ENCODE peak calls at places on chromosome 15, in six cellular contexts. One of them, this sample, is unnamed.

GRCh38 chr15:82306791-82307713 is 42.2 kb downstream of the GOLGA6L10 start:
- DNase-seq in NB4: no peak
- DNase-seq in stomach: no peak
- DNase-seq in heart left ventricle: no peak
- DNase-seq in GM12878: no peak
- DNase-seq in tibial nerve: no peak
- DNase-seq in this sample: no peak

GRCh38 chr15:79994651-79995050 is 23.7 kb upstream of the BCL2A1 start:
- DNase-seq in NB4: no peak
- DNase-seq in stomach: no peak
- DNase-seq in heart left ventricle: no peak
- DNase-seq in GM12878: no peak
- DNase-seq in tibial nerve: no peak
- DNase-seq in this sample: no peak

GRCh38 chr15:58952751-58953150 is 19.3 kb upstream of the SLTM start:
- DNase-seq in NB4: no peak
- DNase-seq in stomach: no peak
- DNase-seq in heart left ventricle: no peak
- DNase-seq in GM12878: no peak
- DNase-seq in tibial nerve: no peak
- DNase-seq in this sample: no peak

GRCh38 chr15:48563944-48564343 is 81.6 kb downstream of the FBN1 start:
- DNase-seq in NB4: no peak
- DNase-seq in stomach: no peak
- DNase-seq in heart left ventricle: no peak
- DNase-seq in GM12878: no peak
- DNase-seq in tibial nerve: no peak
- DNase-seq in this sample: no peak

GRCh38 chr15:60729850-60730458 is 251.0 kb upstream of the ICE2 start:
- DNase-seq in NB4: no peak
- DNase-seq in stomach: no peak
- DNase-seq in heart left ventricle: no peak
- DNase-seq in GM12878: no peak
- DNase-seq in tibial nerve: no peak
- DNase-seq in this sample: no peak

GRCh38 chr15:79529441-79529840 is 97.3 kb downstream of the MINAR1 start:
- DNase-seq in NB4: no peak
- DNase-seq in stomach: no peak
- DNase-seq in heart left ventricle: no peak
- DNase-seq in GM12878: no peak
- DNase-seq in tibial nerve: no peak
- DNase-seq in this sample: no peak

GRCh38 chr15:49622561-49622960 is 1.7 kb downstream of the DTWD1 start:
- DNase-seq in NB4: peak
- DNase-seq in stomach: no peak
- DNase-seq in heart left ventricle: no peak
- DNase-seq in GM12878: no peak
- DNase-seq in tibial nerve: no peak
- DNase-seq in this sample: no peak

GRCh38 chr15:39942753-39943150 is 8.8 kb downstream of the EIF2AK4 start:
- DNase-seq in NB4: no peak
- DNase-seq in stomach: no peak
- DNase-seq in heart left ventricle: no peak
- DNase-seq in GM12878: no peak
- DNase-seq in tibial nerve: no peak
- DNase-seq in this sample: no peak

GRCh38 chr15:68644996-68645395 is 66.2 kb downstream of the CORO2B start:
- DNase-seq in NB4: no peak
- DNase-seq in stomach: no peak
- DNase-seq in heart left ventricle: no peak
- DNase-seq in GM12878: no peak
- DNase-seq in tibial nerve: no peak
- DNase-seq in this sample: no peak

GRCh38 chr15:36965561-36966342 is 134.6 kb downstream of the MEIS2 start:
- DNase-seq in NB4: no peak
- DNase-seq in stomach: no peak
- DNase-seq in heart left ventricle: no peak
- DNase-seq in GM12878: no peak
- DNase-seq in tibial nerve: no peak
- DNase-seq in this sample: no peak

GRCh38 chr15:25743160-25743908 is 119.8 kb downstream of the ATP10A start:
- DNase-seq in NB4: no peak
- DNase-seq in stomach: no peak
- DNase-seq in heart left ventricle: no peak
- DNase-seq in GM12878: no peak
- DNase-seq in tibial nerve: no peak
- DNase-seq in this sample: no peak

GRCh38 chr15:60096157-60096556 is 92.0 kb downstream of the FOXB1 start:
- DNase-seq in NB4: no peak
- DNase-seq in stomach: no peak
- DNase-seq in heart left ventricle: no peak
- DNase-seq in GM12878: no peak
- DNase-seq in tibial nerve: no peak
- DNase-seq in this sample: no peak

GRCh38 chr15:80379671-80380070 is 24.5 kb upstream of the ARNT2 start:
- DNase-seq in NB4: no peak
- DNase-seq in stomach: no peak
- DNase-seq in heart left ventricle: no peak
- DNase-seq in GM12878: no peak
- DNase-seq in tibial nerve: no peak
- DNase-seq in this sample: no peak

GRCh38 chr15:79812536-79812935 is 84.3 kb downstream of the MTHFS start:
- DNase-seq in NB4: no peak
- DNase-seq in stomach: no peak
- DNase-seq in heart left ventricle: no peak
- DNase-seq in GM12878: no peak
- DNase-seq in tibial nerve: no peak
- DNase-seq in this sample: no peak

GRCh38 chr15:30885814-30886213 is 17.9 kb upstream of the FAN1 start:
- DNase-seq in NB4: peak
- DNase-seq in stomach: no peak
- DNase-seq in heart left ventricle: peak
- DNase-seq in GM12878: no peak
- DNase-seq in tibial nerve: no peak
- DNase-seq in this sample: peak

GRCh38 chr15:29821416-29822099 is 710 bp downstream of the TJP1 start:
- DNase-seq in NB4: no peak
- DNase-seq in stomach: peak
- DNase-seq in heart left ventricle: peak
- DNase-seq in GM12878: no peak
- DNase-seq in tibial nerve: peak
- DNase-seq in this sample: peak

GRCh38 chr15:52924641-52925040 is 134.5 kb upstream of the ONECUT1 start:
- DNase-seq in NB4: no peak
- DNase-seq in stomach: no peak
- DNase-seq in heart left ventricle: no peak
- DNase-seq in GM12878: no peak
- DNase-seq in tibial nerve: no peak
- DNase-seq in this sample: no peak

GRCh38 chr15:27869697-27870281 is 229.3 kb downstream of the OCA2 start:
- DNase-seq in NB4: no peak
- DNase-seq in stomach: no peak
- DNase-seq in heart left ventricle: no peak
- DNase-seq in GM12878: no peak
- DNase-seq in tibial nerve: no peak
- DNase-seq in this sample: no peak

GRCh38 chr15:71610991-71611720 is 199.2 kb upstream of the NR2E3 start:
- DNase-seq in NB4: peak
- DNase-seq in stomach: no peak
- DNase-seq in heart left ventricle: no peak
- DNase-seq in GM12878: no peak
- DNase-seq in tibial nerve: no peak
- DNase-seq in this sample: no peak

GRCh38 chr15:81024265-81024875 is 23.6 kb downstream of the TLNRD1 start:
- DNase-seq in NB4: peak
- DNase-seq in stomach: no peak
- DNase-seq in heart left ventricle: no peak
- DNase-seq in GM12878: no peak
- DNase-seq in tibial nerve: no peak
- DNase-seq in this sample: no peak

GRCh38 chr15:36769110-36769509 is 189.7 kb downstream of the CDIN1 start:
- DNase-seq in NB4: no peak
- DNase-seq in stomach: no peak
- DNase-seq in heart left ventricle: no peak
- DNase-seq in GM12878: no peak
- DNase-seq in tibial nerve: no peak
- DNase-seq in this sample: no peak

GRCh38 chr15:72178976-72179585 is 18.5 kb downstream of the GRAMD2A start:
- DNase-seq in NB4: no peak
- DNase-seq in stomach: no peak
- DNase-seq in heart left ventricle: no peak
- DNase-seq in GM12878: no peak
- DNase-seq in tibial nerve: no peak
- DNase-seq in this sample: no peak

GRCh38 chr15:51907136-51907862 is 64.3 kb downstream of the LEO1 start:
- DNase-seq in NB4: no peak
- DNase-seq in stomach: peak
- DNase-seq in heart left ventricle: no peak
- DNase-seq in GM12878: no peak
- DNase-seq in tibial nerve: no peak
- DNase-seq in this sample: peak

GRCh38 chr15:66252411-66253295 is 897 bp downstream of the MEGF11 start:
- DNase-seq in NB4: peak
- DNase-seq in stomach: peak
- DNase-seq in heart left ventricle: peak
- DNase-seq in GM12878: no peak
- DNase-seq in tibial nerve: peak
- DNase-seq in this sample: peak

DNA sequence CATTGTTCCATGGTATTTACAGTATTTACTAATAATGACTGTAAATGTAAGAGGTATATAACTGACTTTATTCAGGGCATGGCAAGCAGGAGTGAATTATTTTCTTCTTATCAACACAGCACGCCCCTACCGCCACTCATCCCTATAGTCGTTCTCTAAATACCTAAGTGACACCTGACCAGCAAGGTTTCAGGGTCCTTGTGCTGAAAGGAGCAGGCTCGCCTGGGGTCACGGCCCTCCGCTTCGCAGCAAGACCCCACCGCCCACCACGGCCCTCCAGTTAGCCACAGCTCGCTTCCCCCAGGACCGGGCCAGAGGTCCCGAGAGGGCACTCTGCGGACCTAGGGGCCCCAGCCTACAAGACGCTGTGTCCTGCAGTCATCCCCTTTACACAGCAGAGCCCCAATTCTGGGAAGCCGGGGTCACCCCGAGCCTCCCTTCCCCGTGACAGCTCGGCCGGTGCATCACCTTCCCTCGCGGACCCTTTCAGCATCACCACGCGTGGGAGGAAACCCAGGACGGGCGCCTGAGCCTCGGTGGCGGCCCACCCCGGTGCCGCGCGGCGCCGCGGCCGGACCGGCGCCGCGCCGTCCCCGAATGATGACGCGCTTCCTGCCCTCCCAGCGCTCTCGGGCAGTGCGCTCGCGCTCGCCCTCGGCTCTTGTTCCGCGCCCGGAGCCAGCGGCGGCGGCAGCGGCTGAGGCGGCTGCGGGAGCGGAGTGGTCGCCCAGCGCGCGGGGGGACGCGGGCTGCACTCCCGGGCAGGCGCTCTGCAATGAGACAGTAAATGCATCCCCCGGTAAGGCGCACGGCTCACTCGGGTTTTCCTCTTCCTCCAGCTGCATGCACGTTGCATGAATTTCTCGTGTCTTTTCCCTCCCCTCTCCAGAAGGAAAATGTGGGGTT is 225.1 kb upstream of the C2CD4B start:
- DNase-seq in NB4: peak
- DNase-seq in stomach: peak
- DNase-seq in heart left ventricle: peak
- DNase-seq in GM12878: no peak
- DNase-seq in tibial nerve: peak
- DNase-seq in this sample: peak
- TF ChIP-seq POLR2A in NB4: peak
- TF ChIP-seq POLR2A in stomach: no peak
- TF ChIP-seq POLR2A in heart left ventricle: peak
- TF ChIP-seq POLR2A in GM12878: peak
- TF ChIP-seq POLR2A in tibial nerve: peak
- TF ChIP-seq POLR2A in this sample: peak

GRCh38 chr15:57510647-57511046 is 81.1 kb upstream of the MYZAP start:
- DNase-seq in NB4: no peak
- DNase-seq in stomach: peak
- DNase-seq in heart left ventricle: peak
- DNase-seq in GM12878: no peak
- DNase-seq in tibial nerve: no peak
- DNase-seq in this sample: no peak
- TF ChIP-seq POLR2A in NB4: no peak
- TF ChIP-seq POLR2A in stomach: no peak
- TF ChIP-seq POLR2A in heart left ventricle: no peak
- TF ChIP-seq POLR2A in GM12878: no peak
- TF ChIP-seq POLR2A in tibial nerve: no peak
- TF ChIP-seq POLR2A in this sample: no peak

DNA sequence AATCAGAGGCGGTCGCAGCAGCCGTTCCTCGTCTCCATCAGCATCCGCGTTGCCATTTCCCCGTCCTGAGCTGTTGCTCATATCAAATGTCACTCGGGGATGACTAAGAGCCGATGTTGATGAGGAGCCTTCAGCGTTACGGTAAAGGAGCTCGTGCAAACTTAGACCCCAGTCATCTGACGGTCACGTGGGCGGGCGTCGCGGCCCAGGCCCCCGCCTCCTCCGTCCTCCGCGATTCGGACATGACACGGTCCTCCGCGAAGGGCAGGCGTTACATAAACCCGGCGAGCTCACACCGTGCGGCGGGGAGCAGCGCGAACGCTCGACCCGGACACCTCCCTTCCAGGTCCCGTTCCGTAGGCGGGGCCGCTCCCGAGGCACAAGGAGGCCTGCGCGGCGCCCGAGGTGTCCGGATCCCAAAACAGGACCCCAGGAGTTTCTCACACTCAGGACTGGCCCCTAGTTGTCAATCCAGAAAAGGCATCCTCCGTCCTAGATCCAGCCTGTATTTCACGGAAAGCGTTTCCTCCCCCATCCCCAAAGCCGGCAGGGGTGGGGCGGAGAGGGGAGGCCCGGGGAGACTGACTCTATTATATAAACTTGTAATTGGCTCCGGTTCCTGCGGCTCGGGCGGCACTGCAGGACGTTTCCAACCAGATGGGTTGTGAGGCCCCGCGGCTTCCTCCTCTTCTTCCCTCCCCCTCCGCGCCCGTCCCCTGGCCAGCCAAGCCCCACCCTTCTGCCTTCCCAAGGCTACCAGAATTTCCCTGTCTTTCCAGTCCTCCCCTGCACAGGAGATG is 100.0 kb upstream of the IGF1R start:
- DNase-seq in NB4: peak
- DNase-seq in stomach: peak
- DNase-seq in heart left ventricle: peak
- DNase-seq in GM12878: no peak
- DNase-seq in tibial nerve: peak
- DNase-seq in this sample: peak
- TF ChIP-seq POLR2A in NB4: no peak
- TF ChIP-seq POLR2A in stomach: no peak
- TF ChIP-seq POLR2A in heart left ventricle: no peak
- TF ChIP-seq POLR2A in GM12878: no peak
- TF ChIP-seq POLR2A in tibial nerve: no peak
- TF ChIP-seq POLR2A in this sample: no peak

DNA sequence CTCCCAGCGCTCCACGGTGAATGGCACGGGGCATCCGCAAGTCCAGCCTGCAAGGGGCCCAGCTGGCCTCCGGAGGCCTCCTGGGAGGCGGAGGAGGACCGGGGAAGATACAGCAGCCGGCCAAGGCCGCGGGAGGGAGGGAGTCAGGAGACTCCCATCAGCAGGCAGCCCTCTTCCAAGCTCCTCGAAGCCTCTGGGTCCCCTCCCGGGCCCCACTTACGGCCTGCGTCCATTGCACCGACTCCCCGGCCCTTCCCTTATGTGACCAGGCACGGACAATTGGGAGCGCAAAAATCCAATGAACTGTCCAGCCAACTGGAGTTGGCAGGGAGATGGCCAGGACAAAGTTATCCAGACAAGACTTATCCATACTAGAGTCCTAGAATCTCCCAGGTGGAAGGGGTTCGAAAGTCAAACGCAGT is 668 bp downstream of the MFGE8 start:
- DNase-seq in NB4: no peak
- DNase-seq in stomach: no peak
- DNase-seq in heart left ventricle: peak
- DNase-seq in GM12878: no peak
- DNase-seq in tibial nerve: no peak
- DNase-seq in this sample: no peak
- TF ChIP-seq POLR2A in NB4: no peak
- TF ChIP-seq POLR2A in stomach: no peak
- TF ChIP-seq POLR2A in heart left ventricle: no peak
- TF ChIP-seq POLR2A in GM12878: no peak
- TF ChIP-seq POLR2A in tibial nerve: no peak
- TF ChIP-seq POLR2A in this sample: no peak

This sample was measured in erythroblast.